ENCODE peak calls at places on chromosomes 7 and 10, in nine cellular contexts. D is spleen, F is heart left ventricle, T is A673, O is lower lobe of right lung, L is tibial artery, W is esophagus squamous epithelium, Q is H1, U is mucosa of descending colon. C is an unnamed sample. For H3K4me1, the result is how much of the 10 kb centered on the place peaks cover.

GRCh38 chr7:135976312-135977019 is 693 bp downstream of the MTPN start:
- DNase-seq in Q (no peak), U (peak), T (no peak), O (no peak), L (no peak), D (peak), F (no peak), W (no peak), C (peak)

GRCh38 chr7:77271766-77272165 is 72.1 kb upstream of the FGL2 start:
- DNase-seq in L (no peak), Q (no peak), F (no peak), T (no peak), W (no peak), D (no peak), U (no peak), O (no peak), C (no peak)

GRCh38 chr10:119189811-119190282 is 11.2 kb upstream of the PRDX3 start:
- DNase-seq in U (no peak), W (no peak), L (no peak), O (no peak), T (no peak), Q (no peak), D (no peak), F (no peak), C (no peak)

GRCh38 chr7:107661081-107661864 is 645 bp downstream of the SLC26A4 start:
- DNase-seq in T (peak), U (peak), D (peak), O (peak), Q (peak), L (peak), W (no peak), F (peak), C (peak)

GRCh38 chr7:45347804-45348203 is 190.2 kb downstream of the RAMP3 start:
- DNase-seq in U (no peak), O (no peak), W (no peak), D (no peak), L (no peak), Q (no peak), T (peak), F (no peak), C (no peak)

GRCh38 chr7:38704751-38705150 is 73.6 kb upstream of the AMPH start:
- DNase-seq in W (no peak), Q (no peak), F (no peak), L (no peak), T (no peak), D (no peak), O (no peak), U (no peak), C (no peak)

GRCh38 chr7:114864278-114864677 is 57.6 kb upstream of the MDFIC start:
- DNase-seq in T (peak), O (no peak), D (no peak), U (no peak), W (no peak), L (no peak), Q (no peak), F (no peak), C (no peak)

GRCh38 chr7:33200282-33200681 is 70.9 kb downstream of the BBS9 start:
- DNase-seq in T (no peak), F (no peak), W (no peak), Q (no peak), O (no peak), U (no peak), L (no peak), D (no peak), C (no peak)

GRCh38 chr7:25861704-25862253 is 290.2 kb upstream of the NFE2L3 start:
- DNase-seq in W (no peak), L (no peak), D (no peak), Q (no peak), F (no peak), U (no peak), T (no peak), O (no peak), C (no peak)

GRCh38 chr10:42754155-42755027 is 28.2 kb upstream of the BMS1 start:
- DNase-seq in Q (peak), F (peak), U (peak), T (peak), D (no peak), O (peak), L (no peak), W (no peak), C (peak)

GRCh38 chr7:55242613-55243012 is 122.5 kb upstream of the LANCL2 start:
- DNase-seq in O (no peak), D (no peak), Q (no peak), F (no peak), U (no peak), W (no peak), L (no peak), T (no peak), C (no peak)

GRCh38 chr7:80881361-80881760 is 37.5 kb downstream of the SEMA3C start:
- DNase-seq in W (no peak), Q (no peak), U (no peak), L (no peak), T (no peak), O (no peak), D (no peak), F (no peak), C (no peak)

GRCh38 chr7:16356241-16356958 is 64.9 kb downstream of the CRPPA start:
- DNase-seq in U (no peak), L (no peak), T (no peak), W (no peak), Q (no peak), F (no peak), D (no peak), O (no peak), C (no peak)

GRCh38 chr10:5299950-5300349 is 64.8 kb upstream of the UCN3 start:
- DNase-seq in F (no peak), W (no peak), O (no peak), U (no peak), Q (no peak), T (no peak), D (no peak), L (no peak), C (no peak)

GRCh38 chr7:424961-425793 is 94.5 kb downstream of the PDGFA start:
- DNase-seq in D (peak), Q (peak), U (no peak), W (no peak), O (no peak), F (peak), L (peak), T (no peak), C (no peak)

GRCh38 chr7:75739796-75740672 is 1.3 kb upstream of the HIP1 start:
- DNase-seq in W (no peak), Q (no peak), U (peak), D (no peak), O (no peak), T (no peak), F (no peak), L (no peak), C (no peak)

GRCh38 chr10:33201056-33201780 is 133.2 kb downstream of the NRP1 start:
- DNase-seq in D (no peak), U (no peak), W (no peak), T (no peak), Q (no peak), F (no peak), O (no peak), L (no peak), C (no peak)

GRCh38 chr10:84530724-84531325 is 202.4 kb downstream of the CCSER2 start:
- DNase-seq in Q (no peak), O (no peak), T (no peak), F (no peak), D (no peak), U (no peak), W (no peak), L (no peak), C (no peak)

GRCh38 chr10:92569071-92569470 is 4.8 kb downstream of the IDE start:
- DNase-seq in W (no peak), L (no peak), U (no peak), F (no peak), D (no peak), T (no peak), Q (no peak), O (no peak), C (peak)

GRCh38 chr7:134777470-134777869 is 2.0 kb upstream of the CALD1 start:
- DNase-seq in U (no peak), W (no peak), F (no peak), L (no peak), Q (no peak), D (no peak), T (no peak), O (no peak), C (no peak)

GRCh38 chr7:55468495-55468894 is 103.4 kb downstream of the LANCL2 start:
- DNase-seq in Q (no peak), L (no peak), F (peak), U (no peak), T (no peak), O (no peak), W (no peak), D (no peak), C (no peak)

GRCh38 chr7:71886066-71886465 is 526.1 kb downstream of the CALN1 start:
- DNase-seq in L (no peak), W (no peak), D (no peak), O (no peak), Q (no peak), T (no peak), U (no peak), F (no peak), C (no peak)

GRCh38 chr10:103812004-103812403 is 43.4 kb downstream of the SH3PXD2A start:
- DNase-seq in U (peak), F (no peak), D (peak), L (no peak), W (no peak), T (no peak), Q (no peak), O (peak), C (no peak)

GRCh38 chr10:114045071-114045737 is 1.5 kb downstream of the ADRB1 start:
- DNase-seq in U (peak), W (no peak), O (peak), L (no peak), F (peak), D (peak), Q (peak), T (peak), C (peak)

GRCh38 chr10:102410427-102411073 is 8.0 kb downstream of the PSD start:
- DNase-seq in W (no peak), F (no peak), L (no peak), D (no peak), O (peak), T (peak), Q (peak), U (no peak), C (no peak)

GRCh38 chr10:77556990-77557601 is 80.5 kb downstream of the KCNMA1 start:
- DNase-seq in U (no peak), T (no peak), W (no peak), O (no peak), D (no peak), Q (no peak), F (no peak), L (no peak), C (no peak)

GRCh38 chr7:44145969-44146897 is 5.1 kb upstream of the MYL7 start:
- DNase-seq in Q (peak), W (no peak), D (peak), L (peak), F (peak), O (peak), T (peak), U (peak), C (peak)
- H3K4me3 ChIP-seq in Q (peak), W (peak), D (peak), L (peak), F (peak), O (peak), T (no peak), U (no peak), C (no peak)

GRCh38 chr7:130912910-130913720 is 179.1 kb upstream of the KLF14 start:
- DNase-seq in Q (no peak), F (peak), O (peak), U (peak), T (peak), D (peak), W (peak), L (peak), C (peak)

GRCh38 chr7:130913721-130914588 is 179.9 kb upstream of the KLF14 start:
- DNase-seq in L (no peak), O (no peak), F (no peak), T (peak), D (no peak), Q (no peak), U (no peak), W (no peak), C (no peak)

GRCh38 chr7:130909881-130910672 is 176.1 kb upstream of the KLF14 start:
- DNase-seq in F (no peak), U (no peak), L (no peak), W (no peak), T (no peak), Q (no peak), O (no peak), D (no peak), C (no peak)

GRCh38 chr7:130910949-130911944 is 177.2 kb upstream of the KLF14 start:
- DNase-seq in F (no peak), T (peak), W (no peak), Q (no peak), U (no peak), L (no peak), D (no peak), O (no peak), C (no peak)

GRCh38 chr7:130912086-130912909 is 178.3 kb upstream of the KLF14 start:
- DNase-seq in W (no peak), F (no peak), T (no peak), L (no peak), O (no peak), U (no peak), Q (no peak), D (no peak), C (no peak)
- H3K4me1 ChIP-seq in W (half or more), F (half or more), T (under half), L (half or more), O (half or more), U (half or more), Q (under half), D (half or more), C (half or more)

DNA sequence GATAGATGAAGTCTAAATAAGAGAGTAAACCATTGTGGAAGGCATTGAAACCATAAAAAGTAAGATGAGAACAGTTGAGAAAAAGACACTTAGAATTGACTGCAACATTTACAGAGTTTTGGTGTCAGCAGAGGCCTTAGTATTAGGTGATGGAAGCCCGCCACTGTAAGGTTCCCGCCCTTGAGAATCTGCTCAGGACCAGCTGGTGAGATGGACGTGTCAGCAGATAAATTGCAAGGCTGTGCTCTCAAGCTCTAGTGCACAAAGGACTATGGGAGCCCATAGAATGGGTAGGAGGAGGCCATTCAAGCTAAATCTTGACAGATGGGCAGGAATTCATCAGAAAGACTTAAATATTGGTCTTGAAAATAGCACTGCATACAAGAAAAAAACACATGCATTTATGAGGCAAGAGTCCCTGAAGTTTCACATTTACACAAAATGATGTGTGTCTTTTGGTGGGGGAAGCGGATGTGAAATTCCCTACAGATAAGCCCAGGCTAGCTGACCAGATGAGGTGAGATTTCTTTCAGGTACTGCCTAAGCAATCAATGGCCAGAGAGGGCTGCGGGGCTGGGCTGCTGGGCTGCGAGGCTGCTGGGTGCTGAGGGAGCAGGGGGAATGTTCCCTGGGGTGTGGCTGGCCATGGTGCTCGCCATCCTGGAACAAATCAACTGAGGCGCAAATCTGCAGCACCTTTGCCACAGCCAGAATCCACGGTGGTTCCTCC is 42.5 kb downstream of the SYPL1 start:
- DNase-seq in T (no peak), L (no peak), Q (no peak), W (no peak), U (no peak), F (no peak), O (no peak), D (no peak), C (peak)
- H3K4me3 ChIP-seq in T (no peak), L (no peak), Q (no peak), W (no peak), U (no peak), F (no peak), O (no peak), D (no peak), C (no peak)

DNA sequence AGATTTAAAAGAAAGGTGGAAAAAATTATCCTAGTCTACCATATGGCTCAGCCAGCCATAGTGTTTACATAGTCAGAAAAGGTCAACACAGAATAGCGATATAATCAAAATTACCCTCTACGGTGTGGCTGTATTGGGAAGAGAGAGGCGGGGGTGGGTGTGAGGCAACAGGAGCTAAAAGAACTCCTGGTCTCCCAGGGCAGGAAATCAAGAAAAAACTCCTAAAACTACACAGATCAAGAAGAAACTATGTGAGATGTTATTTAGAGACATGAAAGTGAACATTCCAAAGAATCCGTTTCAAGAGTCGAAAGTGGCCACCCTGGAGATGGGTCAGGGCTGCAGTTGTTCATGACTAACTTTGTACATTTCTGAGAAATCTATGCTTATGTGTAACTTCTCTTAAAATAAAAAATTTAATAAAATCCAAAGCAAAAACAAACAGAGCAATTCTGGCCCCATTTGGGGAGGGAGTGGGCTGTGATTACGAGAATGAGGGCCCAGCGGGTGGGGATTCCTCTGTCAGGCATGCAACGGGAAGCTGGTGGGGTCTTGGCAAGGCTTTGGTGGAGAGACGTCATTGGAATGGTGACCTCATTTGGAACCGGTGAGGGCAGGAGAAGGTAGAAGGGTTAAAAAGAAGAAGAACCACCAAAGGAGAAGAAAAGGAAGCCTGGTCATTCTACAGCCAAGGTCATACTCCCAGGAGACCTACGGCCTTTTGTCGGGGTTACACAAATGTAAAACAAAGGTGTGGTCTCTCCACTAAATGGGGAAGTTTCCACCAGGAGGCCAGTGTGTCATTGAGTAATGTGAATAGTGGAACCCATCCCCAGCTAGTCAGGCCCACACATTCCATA is 71.2 kb upstream of the DUSP5 start:
- DNase-seq in T (no peak), U (no peak), Q (no peak), F (no peak), W (no peak), O (no peak), D (no peak), L (no peak), C (no peak)
- H3K4me1 ChIP-seq in T (under half), U (under half), Q (under half), F (under half), W (under half), O (under half), D (under half), L (under half), C (under half)

DNA sequence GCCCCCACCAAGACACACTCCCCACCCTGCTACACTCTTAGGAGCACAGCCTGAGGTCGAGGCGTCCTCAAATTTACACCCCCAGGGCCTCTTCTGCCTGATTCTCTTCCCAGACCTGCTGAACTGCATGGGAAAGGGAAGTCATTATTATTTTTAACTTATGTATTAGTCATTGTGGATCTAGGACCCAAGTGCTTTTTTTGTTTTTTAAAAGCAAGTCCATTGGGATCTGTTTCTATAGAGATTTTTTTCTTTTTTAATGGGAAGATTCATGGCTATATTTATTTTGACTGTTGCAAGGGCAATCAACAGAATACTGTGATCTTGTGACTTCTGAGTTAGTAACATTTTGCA is 203.8 kb downstream of the ZMYND11 start:
- DNase-seq in Q (no peak), O (no peak), F (no peak), T (no peak), D (no peak), U (no peak), L (no peak), W (no peak), C (no peak)
- H3K4me3 ChIP-seq in Q (no peak), O (no peak), F (no peak), T (no peak), D (no peak), U (no peak), L (peak), W (no peak), C (no peak)

C was measured in thyroid gland.